ENCODE peak calls at places on chromosomes 13 and 19, in eight cellular contexts. One of them, this sample, is unnamed.

GRCh38 chr19:42442833-42443232 is at the start of gene CXCL17:
- DNase-seq in gastrocnemius medialis: no peak
- DNase-seq in heart right ventricle: no peak
- DNase-seq in adrenal gland: no peak
- DNase-seq in DND-41: no peak
- DNase-seq in uterus: no peak
- DNase-seq in cardiac muscle cell: no peak
- DNase-seq in colonic mucosa: no peak
- DNase-seq in this sample: no peak

GRCh38 chr13:46908511-46908910 is 11.7 kb upstream of the HTR2A start:
- DNase-seq in uterus: no peak
- DNase-seq in DND-41: no peak
- DNase-seq in colonic mucosa: no peak
- DNase-seq in heart right ventricle: no peak
- DNase-seq in cardiac muscle cell: no peak
- DNase-seq in adrenal gland: no peak
- DNase-seq in gastrocnemius medialis: no peak
- DNase-seq in this sample: no peak

GRCh38 chr19:12745166-12745897 is 6.3 kb upstream of the BEST2 start:
- DNase-seq in colonic mucosa: no peak
- DNase-seq in adrenal gland: no peak
- DNase-seq in uterus: no peak
- DNase-seq in heart right ventricle: no peak
- DNase-seq in cardiac muscle cell: no peak
- DNase-seq in gastrocnemius medialis: no peak
- DNase-seq in DND-41: no peak
- DNase-seq in this sample: no peak

GRCh38 chr19:17848598-17849292 is 963 bp upstream of the JAK3 start:
- DNase-seq in uterus: no peak
- DNase-seq in cardiac muscle cell: no peak
- DNase-seq in heart right ventricle: no peak
- DNase-seq in adrenal gland: no peak
- DNase-seq in DND-41: no peak
- DNase-seq in colonic mucosa: no peak
- DNase-seq in gastrocnemius medialis: no peak
- DNase-seq in this sample: no peak

GRCh38 chr13:113121928-113122420 is 625 bp upstream of the F10 start:
- DNase-seq in uterus: no peak
- DNase-seq in DND-41: no peak
- DNase-seq in colonic mucosa: no peak
- DNase-seq in heart right ventricle: no peak
- DNase-seq in cardiac muscle cell: no peak
- DNase-seq in gastrocnemius medialis: no peak
- DNase-seq in adrenal gland: no peak
- DNase-seq in this sample: no peak

GRCh38 chr19:50870417-50871089 is 2.7 kb upstream of the KLK2 start:
- DNase-seq in colonic mucosa: no peak
- DNase-seq in heart right ventricle: no peak
- DNase-seq in gastrocnemius medialis: no peak
- DNase-seq in DND-41: no peak
- DNase-seq in cardiac muscle cell: no peak
- DNase-seq in adrenal gland: peak; percentile 26
- DNase-seq in uterus: no peak
- DNase-seq in this sample: no peak

GRCh38 chr13:88744289-88744688 is 1073.1 kb downstream of the SLITRK5 start:
- DNase-seq in colonic mucosa: no peak
- DNase-seq in gastrocnemius medialis: no peak
- DNase-seq in adrenal gland: no peak
- DNase-seq in uterus: no peak
- DNase-seq in cardiac muscle cell: no peak
- DNase-seq in DND-41: no peak
- DNase-seq in heart right ventricle: no peak
- DNase-seq in this sample: no peak

GRCh38 chr13:101520672-101521071 is 68.2 kb downstream of the ITGBL1 start:
- DNase-seq in cardiac muscle cell: no peak
- DNase-seq in DND-41: peak; percentile 85
- DNase-seq in heart right ventricle: no peak
- DNase-seq in gastrocnemius medialis: no peak
- DNase-seq in adrenal gland: no peak
- DNase-seq in uterus: no peak
- DNase-seq in colonic mucosa: no peak
- DNase-seq in this sample: peak; percentile 67

GRCh38 chr13:56752630-56753029 is 388.1 kb upstream of the PRR20A start:
- DNase-seq in uterus: no peak
- DNase-seq in colonic mucosa: no peak
- DNase-seq in heart right ventricle: no peak
- DNase-seq in gastrocnemius medialis: no peak
- DNase-seq in adrenal gland: no peak
- DNase-seq in DND-41: no peak
- DNase-seq in cardiac muscle cell: peak; percentile 8
- DNase-seq in this sample: no peak

DNA sequence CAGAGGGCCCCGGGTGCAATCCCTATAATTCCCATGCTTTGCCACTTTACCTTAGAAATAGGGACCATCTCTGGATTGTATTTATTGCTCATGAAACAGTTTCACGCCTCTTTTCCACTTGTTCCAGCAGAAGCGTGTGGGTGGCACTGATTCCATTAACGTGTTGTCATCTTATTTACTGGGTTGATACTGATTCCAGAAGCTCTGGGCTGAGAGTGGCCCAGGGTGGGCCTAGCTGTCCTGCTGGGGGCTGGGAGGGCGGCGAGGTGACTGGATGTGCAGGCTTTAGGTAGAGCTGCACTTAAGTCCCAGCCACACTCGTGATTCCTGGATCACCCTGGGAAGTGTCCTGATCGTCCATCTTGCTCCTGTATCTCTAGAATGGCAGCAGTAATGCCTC is 155.0 kb downstream of the TEX29 start:
- DNase-seq in uterus: no peak
- DNase-seq in DND-41: no peak
- DNase-seq in colonic mucosa: peak; percentile 2
- DNase-seq in heart right ventricle: no peak
- DNase-seq in adrenal gland: no peak
- DNase-seq in gastrocnemius medialis: no peak
- DNase-seq in cardiac muscle cell: no peak
- DNase-seq in this sample: no peak
- H3K4me1 ChIP-seq in uterus: no peaks in the 10 kb centered on the region
- H3K4me1 ChIP-seq in DND-41: no peaks in the 10 kb centered on the region
- H3K4me1 ChIP-seq in colonic mucosa: no peaks in the 10 kb centered on the region
- H3K4me1 ChIP-seq in heart right ventricle: no peaks in the 10 kb centered on the region
- H3K4me1 ChIP-seq in adrenal gland: no peaks in the 10 kb centered on the region
- H3K4me1 ChIP-seq in gastrocnemius medialis: no peaks in the 10 kb centered on the region
- H3K4me1 ChIP-seq in cardiac muscle cell: no peaks in the 10 kb centered on the region
- H3K4me1 ChIP-seq in this sample: no peaks in the 10 kb centered on the region

GRCh38 chr19:44812142-44812718 is 3.3 kb downstream of the BCAM start:
- DNase-seq in DND-41: no peak
- DNase-seq in gastrocnemius medialis: no peak
- DNase-seq in uterus: no peak
- DNase-seq in colonic mucosa: no peak
- DNase-seq in adrenal gland: no peak
- DNase-seq in cardiac muscle cell: no peak
- DNase-seq in heart right ventricle: no peak
- DNase-seq in this sample: no peak

GRCh38 chr19:44807652-44808462 is 1.0 kb upstream of the BCAM start:
- DNase-seq in DND-41: no peak
- DNase-seq in colonic mucosa: peak; percentile 46
- DNase-seq in gastrocnemius medialis: no peak
- DNase-seq in heart right ventricle: peak; percentile 51
- DNase-seq in uterus: no peak
- DNase-seq in adrenal gland: peak; percentile 45
- DNase-seq in cardiac muscle cell: peak; percentile 74
- DNase-seq in this sample: no peak

GRCh38 chr19:44810555-44811447 is 1.9 kb downstream of the BCAM start:
- DNase-seq in heart right ventricle: no peak
- DNase-seq in gastrocnemius medialis: no peak
- DNase-seq in DND-41: no peak
- DNase-seq in adrenal gland: no peak
- DNase-seq in cardiac muscle cell: no peak
- DNase-seq in uterus: no peak
- DNase-seq in colonic mucosa: no peak
- DNase-seq in this sample: no peak

GRCh38 chr19:44808463-44809371 is at the start of gene BCAM:
- DNase-seq in heart right ventricle: peak; percentile 87
- DNase-seq in colonic mucosa: peak; percentile 68
- DNase-seq in cardiac muscle cell: peak; percentile 93
- DNase-seq in uterus: peak; percentile 83
- DNase-seq in DND-41: no peak
- DNase-seq in gastrocnemius medialis: peak; percentile 11
- DNase-seq in adrenal gland: peak; percentile 86
- DNase-seq in this sample: no peak

GRCh38 chr19:44809856-44810554 is 1.1 kb downstream of the BCAM start:
- DNase-seq in adrenal gland: no peak
- DNase-seq in heart right ventricle: no peak
- DNase-seq in gastrocnemius medialis: no peak
- DNase-seq in cardiac muscle cell: no peak
- DNase-seq in DND-41: no peak
- DNase-seq in colonic mucosa: no peak
- DNase-seq in uterus: peak; percentile 40
- DNase-seq in this sample: no peak
- H3K27ac ChIP-seq in adrenal gland: no peak overlapping the region
- H3K27ac ChIP-seq in heart right ventricle: peak overlapping the region; percentile 92
- H3K27ac ChIP-seq in gastrocnemius medialis: peak overlapping the region; percentile 41
- H3K27ac ChIP-seq in cardiac muscle cell: no peak overlapping the region
- H3K27ac ChIP-seq in DND-41: no peak overlapping the region
- H3K27ac ChIP-seq in colonic mucosa: no peak overlapping the region
- H3K27ac ChIP-seq in uterus: peak overlapping the region; percentile 87
- H3K27ac ChIP-seq in this sample: no peak overlapping the region

DNA sequence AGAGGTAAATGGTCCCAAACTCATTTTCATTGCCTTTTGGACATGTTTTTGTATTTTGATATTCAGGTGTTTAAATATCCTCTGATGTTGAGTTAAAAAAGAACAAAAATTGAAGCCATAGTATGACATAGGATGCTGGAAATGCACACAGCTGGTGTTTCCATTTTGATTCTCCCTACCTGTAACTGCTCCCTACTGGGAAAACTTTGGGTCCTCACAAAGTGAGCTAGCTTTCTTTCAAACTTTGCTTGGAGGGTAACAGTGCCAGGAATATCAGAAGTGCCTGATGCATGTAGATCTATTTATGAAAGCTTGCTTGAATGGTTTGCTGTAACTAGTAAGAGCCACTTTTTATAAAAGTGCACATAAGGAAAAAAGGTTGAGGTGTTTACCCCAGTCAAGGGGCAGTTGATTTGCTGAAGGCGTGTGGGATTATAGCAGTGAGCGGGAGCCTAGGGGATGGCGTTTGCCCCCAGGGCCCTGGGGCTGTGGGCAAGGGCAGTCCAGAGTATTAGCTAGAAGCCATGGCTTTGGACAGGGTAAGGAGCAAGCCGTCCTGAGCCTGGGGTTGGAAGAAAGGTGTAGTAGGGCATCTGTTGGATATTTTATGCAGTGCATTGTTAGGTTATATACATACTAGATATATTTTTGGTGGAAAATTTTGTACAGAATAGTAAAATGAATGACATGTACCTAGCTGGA is 4.3 kb downstream of the RPS9 start:
- DNase-seq in adrenal gland: no peak
- DNase-seq in heart right ventricle: no peak
- DNase-seq in uterus: no peak
- DNase-seq in colonic mucosa: no peak
- DNase-seq in gastrocnemius medialis: no peak
- DNase-seq in DND-41: no peak
- DNase-seq in cardiac muscle cell: no peak
- DNase-seq in this sample: no peak
- H3K4me1 ChIP-seq in adrenal gland: peaks cover 86% of the 10 kb centered on the region
- H3K4me1 ChIP-seq in heart right ventricle: peaks cover 84% of the 10 kb centered on the region
- H3K4me1 ChIP-seq in uterus: peaks cover 6% of the 10 kb centered on the region
- H3K4me1 ChIP-seq in colonic mucosa: peaks cover 36% of the 10 kb centered on the region
- H3K4me1 ChIP-seq in gastrocnemius medialis: peaks cover 79% of the 10 kb centered on the region
- H3K4me1 ChIP-seq in DND-41: peaks cover 56% of the 10 kb centered on the region
- H3K4me1 ChIP-seq in cardiac muscle cell: peaks cover 43% of the 10 kb centered on the region
- H3K4me1 ChIP-seq in this sample: peaks cover 74% of the 10 kb centered on the region

GRCh38 chr13:50318887-50319286 is 303.6 kb downstream of the KCNRG start:
- DNase-seq in gastrocnemius medialis: no peak
- DNase-seq in adrenal gland: no peak
- DNase-seq in colonic mucosa: no peak
- DNase-seq in heart right ventricle: no peak
- DNase-seq in cardiac muscle cell: no peak
- DNase-seq in DND-41: peak; percentile 49
- DNase-seq in uterus: no peak
- DNase-seq in this sample: no peak

GRCh38 chr13:50319603-50320296 is 304.5 kb downstream of the KCNRG start:
- DNase-seq in DND-41: peak; percentile 70
- DNase-seq in uterus: no peak
- DNase-seq in adrenal gland: no peak
- DNase-seq in colonic mucosa: peak; percentile 38
- DNase-seq in gastrocnemius medialis: no peak
- DNase-seq in cardiac muscle cell: no peak
- DNase-seq in heart right ventricle: peak; percentile 36
- DNase-seq in this sample: peak; percentile 14

GRCh38 chr13:50323440-50324070 is 308.3 kb downstream of the KCNRG start:
- DNase-seq in DND-41: no peak
- DNase-seq in gastrocnemius medialis: no peak
- DNase-seq in adrenal gland: no peak
- DNase-seq in colonic mucosa: no peak
- DNase-seq in heart right ventricle: no peak
- DNase-seq in uterus: no peak
- DNase-seq in cardiac muscle cell: no peak
- DNase-seq in this sample: no peak

GRCh38 chr13:50322006-50322405 is 306.8 kb downstream of the KCNRG start:
- DNase-seq in uterus: no peak
- DNase-seq in adrenal gland: no peak
- DNase-seq in colonic mucosa: no peak
- DNase-seq in heart right ventricle: no peak
- DNase-seq in cardiac muscle cell: no peak
- DNase-seq in DND-41: no peak
- DNase-seq in gastrocnemius medialis: no peak
- DNase-seq in this sample: no peak

GRCh38 chr13:50320297-50320862 is 305.1 kb downstream of the KCNRG start:
- DNase-seq in adrenal gland: no peak
- DNase-seq in gastrocnemius medialis: no peak
- DNase-seq in colonic mucosa: no peak
- DNase-seq in heart right ventricle: no peak
- DNase-seq in uterus: no peak
- DNase-seq in DND-41: no peak
- DNase-seq in cardiac muscle cell: no peak
- DNase-seq in this sample: no peak
- H3K27ac ChIP-seq in adrenal gland: no peak overlapping the region
- H3K27ac ChIP-seq in gastrocnemius medialis: no peak overlapping the region
- H3K27ac ChIP-seq in colonic mucosa: no peak overlapping the region
- H3K27ac ChIP-seq in heart right ventricle: no peak overlapping the region
- H3K27ac ChIP-seq in uterus: no peak overlapping the region
- H3K27ac ChIP-seq in DND-41: peak overlapping the region; percentile 81
- H3K27ac ChIP-seq in cardiac muscle cell: no peak overlapping the region
- H3K27ac ChIP-seq in this sample: peak overlapping the region; percentile 57

GRCh38 chr19:47641891-47642485 is 33.1 kb downstream of the BICRA start:
- DNase-seq in cardiac muscle cell: no peak
- DNase-seq in heart right ventricle: no peak
- DNase-seq in DND-41: no peak
- DNase-seq in gastrocnemius medialis: no peak
- DNase-seq in adrenal gland: no peak
- DNase-seq in uterus: no peak
- DNase-seq in colonic mucosa: no peak
- DNase-seq in this sample: no peak
- H3K4me1 ChIP-seq in cardiac muscle cell: no peaks in the 10 kb centered on the region
- H3K4me1 ChIP-seq in heart right ventricle: peaks cover 33% of the 10 kb centered on the region
- H3K4me1 ChIP-seq in DND-41: no peaks in the 10 kb centered on the region
- H3K4me1 ChIP-seq in gastrocnemius medialis: peaks cover 43% of the 10 kb centered on the region
- H3K4me1 ChIP-seq in adrenal gland: peaks cover 15% of the 10 kb centered on the region
- H3K4me1 ChIP-seq in uterus: no peaks in the 10 kb centered on the region
- H3K4me1 ChIP-seq in colonic mucosa: no peaks in the 10 kb centered on the region
- H3K4me1 ChIP-seq in this sample: no peaks in the 10 kb centered on the region

GRCh38 chr19:13872695-13873389 is 4.1 kb upstream of the NANOS3 start:
- DNase-seq in DND-41: no peak
- DNase-seq in adrenal gland: no peak
- DNase-seq in cardiac muscle cell: peak; percentile 70
- DNase-seq in gastrocnemius medialis: no peak
- DNase-seq in uterus: no peak
- DNase-seq in heart right ventricle: peak; percentile 40
- DNase-seq in colonic mucosa: peak; percentile 62
- DNase-seq in this sample: no peak
- H3K27ac ChIP-seq in DND-41: no peak overlapping the region
- H3K27ac ChIP-seq in adrenal gland: no peak overlapping the region
- H3K27ac ChIP-seq in cardiac muscle cell: no peak overlapping the region
- H3K27ac ChIP-seq in gastrocnemius medialis: no peak overlapping the region
- H3K27ac ChIP-seq in uterus: no peak overlapping the region
- H3K27ac ChIP-seq in heart right ventricle: no peak overlapping the region
- H3K27ac ChIP-seq in colonic mucosa: no peak overlapping the region
- H3K27ac ChIP-seq in this sample: no peak overlapping the region

This sample was measured in CD4-positive, CD25-positive, alpha-beta regulatory T cell.